ENCODE peak calls at places on chromosomes 5 and 9, in four cellular contexts. E is activated T-cell treated with anti-CD3 and anti-CD28 coated beads for 24 hours; P is activated naive CD4-positive, alpha-beta T cell treated with anti-CD3 and anti-CD28 coated beads, Interleukin-2, amount 10 ng/mL, durations not matched to agents 7 days and 5 days; Z is NCI-H748 treated with DMSO at 0.1 percent for 48 hours. Q is an unnamed sample.

GRCh38 chr5:103847060-103847459 is 284.5 kb upstream of the NUDT12 start:
- DNase-seq in P (no peak), E (no peak), Z (no peak), Q (no peak)

GRCh38 chr5:32017638-32018429 is 156.3 kb downstream of the GOLPH3 start:
- DNase-seq in Z (no peak), E (no peak), P (no peak), Q (no peak)

GRCh38 chr9:33852216-33852826 is 35.4 kb downstream of the UBE2R2 start:
- DNase-seq in E (peak), P (peak), Z (no peak), Q (peak)

GRCh38 chr5:911601-912000 is 18.9 kb downstream of the TRIP13 start:
- DNase-seq in Z (no peak), P (no peak), E (no peak), Q (no peak)

GRCh38 chr5:72453260-72453775 is 53.9 kb downstream of the ZNF366 start:
- DNase-seq in Z (no peak), E (no peak), P (no peak), Q (no peak)

GRCh38 chr5:108739906-108740305 is 7.8 kb upstream of the FER start:
- DNase-seq in E (no peak), Z (no peak), P (no peak), Q (no peak)

GRCh38 chr5:59922220-59922619 is 28.7 kb upstream of the PDE4D start:
- DNase-seq in E (no peak), Z (no peak), P (no peak), Q (no peak)

GRCh38 chr9:97408562-97408961 is 3.3 kb upstream of the TDRD7 start:
- DNase-seq in Z (no peak), E (no peak), P (no peak), Q (no peak)

GRCh38 chr9:13131991-13132390 is 147.5 kb downstream of the MPDZ start:
- DNase-seq in P (no peak), E (no peak), Z (no peak), Q (no peak)

GRCh38 chr9:21994526-21994995 is at the start of gene CDKN2B-AS1:
- DNase-seq in Z (peak), E (no peak), P (peak), Q (peak)

GRCh38 chr9:114503522-114504340 is 1.5 kb downstream of the WHRN start:
- DNase-seq in Z (no peak), P (no peak), E (no peak), Q (no peak)

GRCh38 chr5:19928556-19929421 is 59.2 kb downstream of the CDH18 start:
- DNase-seq in P (no peak), E (no peak), Z (peak), Q (no peak)

GRCh38 chr5:136424835-136425694 is 59.7 kb upstream of the TRPC7 start:
- DNase-seq in P (peak), E (peak), Z (peak), Q (peak)

GRCh38 chr9:29799227-29799626 is 2225.9 kb upstream of the C9orf72 start:
- DNase-seq in E (no peak), P (no peak), Z (peak), Q (no peak)

GRCh38 chr9:83572524-83572923 is 34.3 kb upstream of the FRMD3 start:
- DNase-seq in P (no peak), Z (no peak), E (no peak), Q (no peak)

GRCh38 chr5:23412515-23412914 is 94.9 kb upstream of the PRDM9 start:
- DNase-seq in E (no peak), Z (no peak), P (no peak), Q (no peak)

GRCh38 chr9:130689937-130690700 is 3.5 kb upstream of the EXOSC2 start:
- DNase-seq in P (no peak), Z (peak), E (no peak), Q (peak)

GRCh38 chr9:126334626-126335621 is 8.3 kb downstream of the MVB12B start:
- DNase-seq in Z (no peak), E (no peak), P (no peak), Q (no peak)

GRCh38 chr5:150593593-150593992 is 46.9 kb upstream of the SYNPO start:
- DNase-seq in Z (no peak), P (no peak), E (no peak), Q (no peak)

GRCh38 chr9:34577635-34578240 is 11.8 kb downstream of the CNTFR start:
- DNase-seq in P (no peak), E (no peak), Z (no peak), Q (no peak)

GRCh38 chr5:76082790-76083554 is at the start of gene SV2C:
- DNase-seq in E (peak), P (peak), Z (peak), Q (no peak)

GRCh38 chr5:173338380-173339015 is 10.3 kb upstream of the STC2 start:
- DNase-seq in P (no peak), E (no peak), Z (no peak), Q (no peak)

GRCh38 chr9:91193658-91194391 is 167.9 kb downstream of the AUH start:
- DNase-seq in E (peak), P (peak), Z (peak), Q (peak)